ENCODE peak calls at places on chromosomes 6 and 20, in four cellular contexts. A is BJ, V is body of pancreas, U is cardiac muscle cell. D is an unnamed sample.

GRCh38 chr6:95658896-95659295 is 81.6 kb downstream of the MANEA start:
- DNase-seq in A (no peak), V (no peak), U (no peak), D (no peak)

GRCh38 chr6:26064619-26065257 is 22.5 kb upstream of the HFE start:
- DNase-seq in V (peak), A (no peak), U (peak), D (peak)

GRCh38 chr6:155026366-155027045 is 31.4 kb downstream of the TIAM2 start:
- DNase-seq in A (no peak), V (peak), U (no peak), D (peak)

GRCh38 chr20:31695849-31696804 is 26.5 kb downstream of the BCL2L1 start:
- DNase-seq in A (peak), U (no peak), V (no peak), D (peak)

GRCh38 chr6:157261606-157262005 is 61.7 kb downstream of the TMEM242 start:
- DNase-seq in V (no peak), U (no peak), A (no peak), D (no peak)

GRCh38 chr6:121748376-121748775 is 312.9 kb downstream of the GJA1 start:
- DNase-seq in A (no peak), U (no peak), V (no peak), D (peak)

GRCh38 chr20:41318271-41318649 is 729 bp upstream of the ZHX3 start:
- DNase-seq in U (no peak), V (no peak), A (no peak), D (no peak)

GRCh38 chr6:32774428-32774827 is 11.1 kb upstream of the HLA-DQB2 start:
- DNase-seq in A (no peak), V (no peak), U (no peak), D (no peak)

GRCh38 chr6:22082278-22082677 is 214.6 kb downstream of the PRL start:
- DNase-seq in V (no peak), A (no peak), U (no peak), D (peak)

GRCh38 chr6:13431861-13432465 is 55.4 kb downstream of the GFOD1 start:
- DNase-seq in A (no peak), U (no peak), V (no peak), D (peak)

GRCh38 chr6:111517965-111518364 is 34.9 kb upstream of the REV3L start:
- DNase-seq in A (no peak), U (no peak), V (no peak), D (no peak)

GRCh38 chr6:70391513-70391912 is 21.8 kb upstream of the FAM135A start:
- DNase-seq in A (no peak), V (no peak), U (no peak), D (no peak)

GRCh38 chr20:47576516-47577033 is 74.9 kb downstream of the NCOA3 start:
- DNase-seq in V (peak), U (peak), A (peak), D (peak)

GRCh38 chr6:38638941-38639497 is 710 bp downstream of the BTBD9 start:
- DNase-seq in A (no peak), V (no peak), U (peak), D (peak)

GRCh38 chr6:128139519-128139918 is 238.7 kb upstream of the THEMIS start:
- DNase-seq in U (no peak), A (no peak), V (no peak), D (peak)

GRCh38 chr6:5422321-5422915 is 161.1 kb downstream of the FARS2 start:
- DNase-seq in A (no peak), U (peak), V (peak), D (peak)

GRCh38 chr6:126076992-126077664 is 90.8 kb downstream of the TRMT11 start:
- DNase-seq in V (no peak), A (peak), U (no peak), D (no peak)

GRCh38 chr20:24165336-24166126 is 177.0 kb upstream of the GGTLC1 start:
- DNase-seq in V (no peak), U (no peak), A (no peak), D (no peak)

GRCh38 chr6:16006681-16007080 is 122.2 kb upstream of the MYLIP start:
- DNase-seq in V (no peak), U (no peak), A (no peak), D (no peak)

GRCh38 chr20:34515484-34516037 is 661 bp upstream of the DYNLRB1 start:
- DNase-seq in V (peak), U (peak), A (no peak), D (peak)

GRCh38 chr20:5181955-5182354 is 55.1 kb downstream of the CDS2 start:
- DNase-seq in U (no peak), A (no peak), V (no peak), D (peak)

GRCh38 chr20:50020283-50020682 is 37.5 kb downstream of the SNAI1 start:
- DNase-seq in U (no peak), V (no peak), A (no peak), D (no peak)

GRCh38 chr20:54364365-54364764 is 111.0 kb upstream of the DOK5 start:
- DNase-seq in V (no peak), U (no peak), A (no peak), D (no peak)

GRCh38 chr6:18276610-18277009 is 12.3 kb upstream of the DEK start:
- DNase-seq in A (no peak), U (no peak), V (no peak), D (no peak)

GRCh38 chr6:88165877-88166492 is at the start of gene CNR1:
- DNase-seq in U (peak), V (peak), A (no peak), D (peak)

GRCh38 chr6:89022747-89023289 is 57.7 kb upstream of the PNRC1 start:
- DNase-seq in A (peak), V (no peak), U (no peak), D (peak)

GRCh38 chr6:111087106-111087835 is at the start of gene SLC16A10:
- DNase-seq in U (peak), A (no peak), V (peak), D (peak)

GRCh38 chr6:36713846-36714245 is 16.2 kb downstream of the RAB44 start:
- DNase-seq in V (no peak), U (no peak), A (no peak), D (no peak)

GRCh38 chr20:54479138-54479906 is 3.9 kb downstream of the DOK5 start:
- DNase-seq in V (no peak), U (peak), A (no peak), D (no peak)

DNA sequence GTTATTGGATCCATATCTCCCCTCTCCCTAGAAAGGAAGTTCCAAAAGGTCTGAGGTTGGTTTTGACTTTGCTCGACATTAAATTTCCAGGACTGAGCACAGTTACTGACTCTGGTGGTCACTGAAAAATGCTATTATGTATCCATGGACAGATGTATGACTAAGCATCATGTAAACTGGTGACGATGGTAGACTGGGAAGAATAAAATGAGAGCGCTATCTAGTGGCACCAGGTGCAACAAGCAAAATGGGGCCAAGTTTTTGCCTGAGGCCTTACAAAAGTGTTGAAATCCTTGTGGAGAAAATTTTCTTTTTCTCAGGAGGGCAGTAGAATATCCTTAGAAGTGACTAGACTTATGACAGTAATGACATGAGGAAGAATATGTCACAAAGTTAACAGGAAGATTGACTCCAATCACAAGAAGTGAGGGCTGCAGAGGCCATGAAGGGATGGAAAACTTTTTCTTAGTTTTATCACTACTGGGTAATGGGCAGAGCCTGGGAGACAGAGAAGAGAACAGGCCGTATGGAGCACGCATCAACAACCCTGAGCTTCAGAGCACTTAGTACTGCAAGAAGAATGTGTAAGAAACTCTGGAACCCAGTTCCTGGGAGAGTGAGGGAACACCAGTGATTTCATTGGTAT is 88.9 kb upstream of the ELOVL5 start:
- DNase-seq in A (peak), U (peak), V (no peak), D (peak)
- H3K4me3 ChIP-seq in A (no peak), U (no peak), V (no peak), D (no peak)

GRCh38 chr20:57241592-57241991 is 24.8 kb downstream of the BMP7 start:
- DNase-seq in U (no peak), V (no peak), A (no peak), D (no peak)

GRCh38 chr20:57244221-57244585 is 22.2 kb downstream of the BMP7 start:
- DNase-seq in U (no peak), A (no peak), V (no peak), D (no peak)

GRCh38 chr20:57244627-57245214 is 21.7 kb downstream of the BMP7 start:
- DNase-seq in U (no peak), V (no peak), A (no peak), D (no peak)

GRCh38 chr20:57242414-57242813 is 24.0 kb downstream of the BMP7 start:
- DNase-seq in V (no peak), U (no peak), A (no peak), D (no peak)

DNA sequence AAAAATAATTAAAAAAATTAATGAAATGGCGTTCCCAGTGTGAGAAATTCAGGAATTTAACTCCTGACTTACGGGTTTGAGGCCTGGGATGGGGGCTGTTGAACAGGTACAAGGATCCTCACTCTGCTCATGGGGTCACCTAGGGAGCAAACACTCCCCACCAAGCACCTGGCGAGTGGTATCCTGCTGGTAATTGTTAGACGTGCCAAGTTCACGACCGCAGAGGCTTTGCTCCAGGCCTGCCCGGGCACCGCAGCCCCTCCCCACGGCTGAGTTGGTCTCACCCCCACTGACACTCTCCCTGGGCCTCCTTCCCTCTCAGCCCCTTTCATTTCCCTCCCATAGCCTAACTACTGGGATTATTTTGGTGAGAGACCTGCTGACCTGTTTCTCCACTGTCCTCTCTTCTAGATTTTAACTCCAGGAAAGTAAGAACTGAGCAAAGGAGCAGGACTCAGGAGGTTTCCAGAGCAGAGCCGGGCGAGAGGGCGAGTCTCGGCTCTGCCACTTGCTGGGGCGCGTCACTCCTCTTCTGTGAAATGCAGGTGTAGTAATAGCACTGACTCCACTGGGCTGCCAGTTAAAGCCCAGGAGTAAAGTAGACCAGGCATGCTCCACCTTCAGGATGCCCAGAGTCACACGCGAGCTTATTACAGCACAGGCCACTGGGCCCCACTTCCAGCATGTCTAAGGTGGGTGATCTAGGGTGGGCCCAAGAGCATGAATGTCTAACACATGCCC is 22.8 kb downstream of the BMP7 start:
- DNase-seq in A (no peak), V (no peak), U (no peak), D (no peak)
- TF ChIP-seq CTCF in A (no peak), V (no peak), U (no peak), D (no peak)

DNA sequence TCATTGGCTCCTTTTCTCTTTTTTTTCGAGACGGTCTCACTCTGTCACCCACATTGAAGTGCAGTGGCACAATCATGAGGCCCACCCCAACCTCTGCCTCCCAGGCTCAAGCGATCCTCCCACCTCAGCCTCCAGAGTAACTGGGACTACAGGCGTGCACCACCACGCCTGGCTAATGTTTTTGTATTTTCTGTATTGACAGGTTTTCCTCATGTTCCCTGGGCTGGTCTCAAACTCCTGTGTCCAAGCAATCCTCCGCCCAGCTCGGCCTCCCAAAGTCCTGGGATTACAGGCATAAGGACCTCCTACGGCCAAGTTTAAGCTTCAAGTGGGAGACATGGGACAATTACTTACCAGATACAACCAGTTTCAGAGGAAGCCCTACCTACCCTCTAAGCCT is 9.4 kb upstream of the POU5F1 start:
- DNase-seq in U (no peak), A (no peak), V (no peak), D (no peak)
- H3K4me3 ChIP-seq in U (no peak), A (peak), V (no peak), D (peak)

DNA sequence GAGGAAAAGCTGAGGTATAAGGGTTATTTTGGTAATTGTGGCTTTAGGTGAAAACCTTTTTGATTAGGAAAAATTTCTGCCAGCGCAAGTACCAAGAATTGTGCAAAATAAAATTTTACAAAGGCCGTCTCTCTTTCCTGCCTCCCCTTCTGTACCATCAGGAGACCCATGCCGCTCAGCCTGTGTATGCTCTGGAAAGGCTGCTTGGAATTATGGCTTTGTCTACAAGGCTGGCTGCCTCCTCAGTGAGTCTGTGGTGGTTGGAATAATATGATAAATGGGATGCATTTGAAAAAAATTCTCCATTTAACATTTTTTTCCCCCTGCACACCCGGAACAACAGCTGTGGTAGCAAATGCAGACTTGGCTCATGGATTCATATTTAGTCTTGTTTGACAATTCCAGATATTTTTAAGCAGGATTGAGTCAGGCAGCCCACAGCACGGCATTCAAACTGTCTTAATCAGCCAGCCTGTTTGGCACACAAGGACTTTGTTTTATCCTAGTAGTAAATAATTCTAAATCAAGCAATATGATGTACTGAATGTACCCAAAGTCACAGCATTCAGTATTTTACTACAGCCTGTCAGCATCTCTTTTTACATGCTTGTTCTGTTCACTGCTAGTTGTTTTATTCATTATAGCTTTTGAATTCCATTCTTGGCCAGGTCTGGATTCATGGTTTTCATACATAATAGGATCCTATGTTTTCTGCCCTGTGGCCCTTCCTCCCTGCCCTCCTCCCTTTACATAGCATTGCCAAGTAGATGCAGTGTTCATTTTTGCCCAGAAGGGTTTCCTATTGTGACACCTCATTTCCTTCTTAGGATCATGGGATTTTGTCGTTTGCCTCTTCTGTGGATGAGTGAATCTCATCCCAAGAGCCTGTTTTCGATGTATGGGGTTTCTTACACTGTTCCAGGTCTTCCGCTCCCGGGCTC is 68.0 kb downstream of the LRRC1 start:
- DNase-seq in A (peak), U (no peak), V (no peak), D (peak)
- TF ChIP-seq CTCF in A (no peak), U (no peak), V (no peak), D (no peak)

DNA sequence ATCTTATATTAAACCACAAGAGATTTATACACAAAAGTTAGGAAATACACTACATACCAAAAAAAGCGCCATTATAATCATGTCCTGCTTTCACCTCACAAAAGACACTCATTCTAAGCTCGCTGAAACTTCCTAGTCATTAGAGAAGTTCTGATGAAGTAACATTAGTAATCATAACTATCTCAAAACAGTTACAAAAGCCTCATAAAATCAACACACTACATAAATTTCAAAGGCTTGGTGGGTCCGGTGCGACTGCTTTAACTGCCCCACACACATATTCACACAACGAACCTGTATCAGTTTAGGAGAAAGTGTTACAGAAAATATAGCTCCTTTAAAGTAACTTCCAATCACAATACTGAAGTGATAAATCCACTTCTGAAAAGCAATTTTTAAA is 1.9 kb downstream of the PHIP start:
- DNase-seq in A (no peak), V (no peak), U (no peak), D (peak)
- H3K4me3 ChIP-seq in A (peak), V (no peak), U (peak), D (peak)

D was measured in cardiac fibroblast.